ENCODE peak calls at places on chromosomes 13 and 19, in four cellular contexts. T is SK-N-SH, F is H1, X is K562. M is an unnamed sample.

GRCh38 chr13:94549241-94550029 is 46.5 kb downstream of the TGDS start:
- DNase-seq in F (peak; percentile 76), T (peak; percentile 93), X (peak; percentile 93), M (peak; percentile 93)

GRCh38 chr19:50175924-50176323 is 12.8 kb upstream of the IZUMO2 start:
- DNase-seq in T (no peak), X (no peak), F (no peak), M (no peak)

GRCh38 chr13:83515267-83515666 is 367.0 kb downstream of the SLITRK1 start:
- DNase-seq in F (no peak), X (no peak), T (no peak), M (no peak)

GRCh38 chr19:8569066-8569761 is 8.0 kb downstream of the MYO1F start:
- DNase-seq in F (no peak), X (peak; percentile 83), T (no peak), M (peak; percentile 63)

GRCh38 chr13:67632590-67632989 is 402.5 kb upstream of the PCDH9 start:
- DNase-seq in X (no peak), T (no peak), F (no peak), M (no peak)

GRCh38 chr19:39247701-39248664 is 673 bp downstream of the IFNL4 start:
- DNase-seq in X (no peak), T (no peak), F (no peak), M (no peak)

GRCh38 chr19:34733266-34733825 is 697 bp upstream of the ZNF181 start:
- DNase-seq in X (peak; percentile 76), F (peak; percentile 17), T (peak; percentile 61), M (no peak)

GRCh38 chr19:33171916-33172359 is 22.2 kb upstream of the LRP3 start:
- DNase-seq in T (no peak), F (no peak), X (no peak), M (no peak)

GRCh38 chr19:3509566-3509989 is 3.5 kb downstream of the FZR1 start:
- DNase-seq in T (no peak), X (peak; percentile 27), F (no peak), M (no peak)

DNA sequence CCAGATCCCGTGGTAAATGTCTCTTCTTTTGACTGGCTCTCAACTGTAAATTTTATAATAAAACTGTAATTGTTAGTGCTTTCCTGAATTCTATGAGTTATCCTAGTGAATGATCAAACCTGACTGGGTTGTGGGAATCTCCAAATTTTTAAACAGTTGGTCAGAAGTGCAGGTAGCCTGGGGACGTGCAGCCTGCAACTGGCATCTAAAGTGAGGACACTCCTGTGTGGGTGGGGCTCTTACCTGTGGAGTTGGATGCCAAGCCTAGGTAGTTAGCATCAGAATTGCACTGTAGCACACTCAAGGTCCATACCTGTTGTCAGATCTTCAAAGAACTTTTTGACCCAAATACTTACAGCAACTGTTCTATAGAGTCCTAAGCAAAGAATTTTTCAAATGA is 207.1 kb upstream of the NBEA start:
- DNase-seq in T (no peak), F (no peak), X (no peak), M (no peak)
- TF ChIP-seq NRF1 in T (no peak), F (no peak), X (no peak), M (no peak)

DNA sequence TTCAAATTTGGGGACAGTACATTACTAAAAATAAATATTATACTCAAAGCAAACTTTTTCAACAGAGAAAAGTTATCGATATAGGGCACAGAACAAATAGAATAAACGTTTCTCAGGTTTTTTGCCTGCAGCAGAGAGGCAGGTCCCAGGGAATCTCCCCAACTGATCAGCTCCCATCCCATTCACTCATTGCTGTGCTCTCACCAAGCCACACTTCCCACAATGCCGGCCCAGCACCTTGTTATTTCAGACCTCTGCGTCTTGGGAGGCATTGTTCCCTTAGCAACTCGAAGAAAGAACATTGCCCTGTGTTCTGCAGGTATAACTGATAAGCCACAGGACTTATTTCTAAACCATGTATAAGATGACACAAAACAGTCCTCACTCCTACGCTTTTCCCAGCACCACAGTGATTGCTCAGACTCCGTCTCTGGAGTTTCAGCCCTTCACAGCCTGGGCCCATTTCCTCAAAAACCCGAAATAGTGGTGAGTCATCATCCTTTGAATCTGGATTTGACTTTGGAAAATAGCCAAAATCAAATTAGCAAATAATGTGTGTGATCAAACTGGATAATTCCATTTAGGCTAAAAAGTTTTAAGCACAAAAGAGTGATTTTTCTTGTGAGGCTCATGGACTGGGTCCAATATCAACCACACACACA is 100.4 kb downstream of the DCLK1 start:
- DNase-seq in X (no peak), T (peak; percentile 20), F (no peak), M (no peak)
- TF ChIP-seq NRF1 in X (no peak), T (no peak), F (no peak), M (no peak)

GRCh38 chr13:41213316-41213715 is 18.9 kb upstream of the KBTBD7 start:
- DNase-seq in F (no peak), X (no peak), T (no peak), M (no peak)
- TF ChIP-seq NRF1 in F (no peak), X (no peak), T (no peak), M (no peak)

GRCh38 chr19:788821-789472 is 8.3 kb upstream of the PTBP1 start:
- DNase-seq in X (no peak), F (no peak), T (peak; percentile 64), M (no peak)
- TF ChIP-seq NRF1 in X (no peak), F (no peak), T (no peak), M (no peak)

DNA sequence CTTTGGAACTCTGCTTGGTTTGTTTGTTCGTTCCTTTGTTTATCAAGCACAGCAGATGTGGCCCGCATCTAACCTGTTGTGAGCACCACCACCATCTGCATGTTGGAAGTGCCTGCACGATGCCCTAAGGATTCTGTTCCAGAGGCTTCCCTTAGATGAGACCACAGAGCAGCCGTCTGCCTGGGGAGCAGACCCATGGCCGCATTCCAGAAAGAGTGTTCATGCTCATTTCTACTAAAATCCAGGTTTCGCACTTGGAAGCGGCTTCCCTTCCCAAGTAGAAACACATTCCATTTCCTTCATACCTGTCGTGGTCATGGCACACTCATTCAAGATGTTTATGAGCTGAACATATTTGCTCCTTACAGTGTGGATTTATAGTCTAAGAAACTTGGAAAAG is 27.2 kb downstream of the COL4A2 start:
- DNase-seq in F (no peak), X (no peak), T (no peak), M (no peak)
- TF ChIP-seq NRF1 in F (no peak), X (no peak), T (no peak), M (no peak)

DNA sequence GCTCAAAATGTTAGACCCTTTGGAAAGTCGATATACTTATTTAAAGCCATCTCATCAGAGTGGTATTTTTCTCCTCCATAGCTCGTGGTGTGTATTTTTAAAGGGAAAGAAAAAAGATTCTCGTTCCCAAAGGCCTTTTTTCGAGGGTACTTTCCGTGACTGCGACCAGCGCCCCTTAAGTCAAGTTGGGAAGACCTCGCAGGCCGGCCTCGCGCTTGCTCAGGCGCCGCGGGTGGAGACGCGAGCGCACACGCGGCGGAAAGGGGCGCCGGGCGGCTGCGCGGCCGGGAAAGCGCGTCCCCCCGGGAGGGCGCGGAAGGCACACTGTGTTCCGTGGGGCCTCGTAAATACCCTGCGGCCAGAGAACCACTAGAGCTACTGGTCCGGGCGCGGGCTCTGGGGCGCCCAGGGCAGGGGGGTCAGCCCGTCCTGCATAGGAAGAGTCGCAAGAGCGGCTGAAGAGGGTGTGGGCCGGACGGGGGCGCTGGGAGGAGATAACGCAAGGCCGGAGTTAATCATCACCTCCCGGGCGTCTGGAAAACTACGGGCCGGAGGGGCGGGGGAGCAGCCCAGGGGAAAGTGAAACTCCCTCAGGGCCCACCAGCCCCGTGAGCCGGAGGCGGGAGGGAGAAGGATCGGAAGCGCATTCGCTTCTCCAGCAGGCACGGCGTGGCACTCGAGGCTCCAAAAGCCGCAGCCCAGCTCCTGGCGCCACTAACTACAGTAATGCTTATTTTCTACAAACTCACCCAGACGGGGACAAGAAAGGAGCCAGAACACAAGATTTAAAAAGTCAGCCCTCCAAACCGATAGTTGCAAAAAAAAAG is 1.2 kb upstream of the WBP4 start:
- DNase-seq in X (peak; percentile 89), T (peak; percentile 87), F (peak; percentile 70), M (peak; percentile 51)
- TF ChIP-seq NRF1 in X (peak; percentile 88), T (peak; percentile 58), F (no peak), M (no peak)

DNA sequence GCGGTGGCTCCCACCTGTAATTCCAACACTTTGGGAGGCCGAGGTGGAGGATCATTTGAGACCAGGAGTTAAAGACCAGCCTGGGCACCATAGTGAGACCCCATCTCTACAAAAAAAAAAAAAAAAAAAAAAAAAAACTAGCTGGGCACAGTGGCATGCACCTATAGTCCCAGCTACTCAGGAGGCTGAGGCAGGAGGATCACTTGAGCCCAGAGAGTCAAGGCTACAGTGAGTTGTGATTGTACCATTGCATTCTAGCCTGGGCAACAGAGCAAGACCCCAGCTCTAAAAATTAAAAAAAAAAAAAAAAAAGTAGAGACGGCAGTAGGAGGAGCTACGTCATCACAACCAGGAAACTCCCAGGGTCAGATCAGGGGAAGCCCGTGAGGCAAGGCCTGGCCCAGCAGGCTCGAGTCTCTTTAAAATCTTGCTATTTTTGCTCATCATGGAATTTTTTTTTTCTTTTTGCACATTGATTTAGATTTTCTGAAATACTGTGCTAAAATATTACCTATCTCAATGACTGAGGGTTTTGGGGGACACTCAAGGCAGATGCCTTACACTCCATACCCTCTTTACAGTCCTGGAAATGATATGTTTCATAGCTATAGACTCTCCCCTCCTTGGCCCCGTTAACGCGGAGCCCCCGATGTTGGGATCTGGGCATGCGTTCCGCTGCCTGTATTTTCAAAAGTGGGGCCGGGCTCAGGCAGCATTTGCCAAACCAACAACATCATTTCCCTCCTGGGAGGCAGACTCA is 44.4 kb upstream of the USE1 start:
- DNase-seq in X (no peak), F (no peak), T (no peak), M (no peak)
- TF ChIP-seq NRF1 in X (no peak), F (no peak), T (no peak), M (no peak)

DNA sequence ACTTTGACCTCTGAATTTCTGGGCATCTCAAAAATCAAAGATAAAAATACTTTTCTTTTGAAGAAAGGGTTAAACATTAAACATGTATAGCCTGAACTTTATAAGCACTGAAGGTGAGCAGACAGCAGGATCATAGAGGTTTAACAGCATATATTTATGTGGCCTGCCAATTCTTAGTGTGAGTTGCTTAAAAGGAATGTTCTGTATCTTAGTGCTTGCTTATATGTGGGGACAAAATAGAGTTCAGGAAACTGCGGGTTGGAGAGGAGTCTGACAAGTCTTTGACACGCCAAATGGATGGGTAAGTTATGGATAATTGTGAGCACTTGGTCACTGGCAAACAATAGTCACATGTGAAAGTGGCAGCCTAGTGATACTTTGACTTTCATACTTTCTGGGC is 1419.4 kb upstream of the SPRY2 start:
- DNase-seq in T (no peak), F (no peak), X (no peak), M (no peak)
- TF ChIP-seq NRF1 in T (no peak), F (no peak), X (no peak), M (no peak)

M was measured in GM12878.